ENCODE peak calls at places on chromosome 6, in six cellular contexts. I, B, K, G, H and Y are unnamed samples.

GRCh38 chr6:84882768-84883766 is 118.7 kb upstream of the TBX18 start:
- DNase-seq in I (no peak), B (no peak), K (peak), G (no peak), H (no peak), Y (no peak)

GRCh38 chr6:41066867-41067304 is 5.3 kb downstream of the OARD1 start:
- DNase-seq in I (peak), B (peak), K (peak), G (peak), H (peak), Y (peak)

GRCh38 chr6:13635948-13636658 is 21.0 kb downstream of the NOL7 start:
- DNase-seq in I (no peak), B (no peak), K (no peak), G (no peak), H (no peak), Y (no peak)

GRCh38 chr6:95589067-95589466 is 11.7 kb downstream of the MANEA start:
- DNase-seq in I (no peak), B (no peak), K (no peak), G (no peak), H (no peak), Y (no peak)

GRCh38 chr6:125658759-125659431 is 90.5 kb upstream of the HEY2 start:
- DNase-seq in I (no peak), B (no peak), K (no peak), G (no peak), H (no peak), Y (no peak)

GRCh38 chr6:2460216-2460734 is 214.9 kb upstream of the GMDS start:
- DNase-seq in I (no peak), B (no peak), K (no peak), G (no peak), H (no peak), Y (no peak)

GRCh38 chr6:107670792-107671199 is 153.3 kb downstream of the SCML4 start:
- DNase-seq in I (no peak), B (no peak), K (peak), G (no peak), H (no peak), Y (no peak)

GRCh38 chr6:21801786-21802610 is 208.4 kb downstream of the SOX4 start:
- DNase-seq in I (no peak), B (no peak), K (peak), G (no peak), H (no peak), Y (no peak)

GRCh38 chr6:9224539-9224938 is 789.2 kb upstream of the SLC35B3 start:
- DNase-seq in I (no peak), B (no peak), K (no peak), G (no peak), H (no peak), Y (no peak)

GRCh38 chr6:170165085-170165484 is 125.8 kb downstream of the DLL1 start:
- DNase-seq in I (no peak), B (no peak), K (no peak), G (no peak), H (no peak), Y (no peak)

GRCh38 chr6:167651251-167652041 is 175.3 kb upstream of the AFDN start:
- DNase-seq in I (no peak), B (no peak), K (no peak), G (no peak), H (no peak), Y (no peak)

GRCh38 chr6:139852484-139853140 is 478.2 kb upstream of the CITED2 start:
- DNase-seq in I (no peak), B (no peak), K (no peak), G (no peak), H (no peak), Y (no peak)

GRCh38 chr6:105258816-105259215 is 79.0 kb upstream of the POPDC3 start:
- DNase-seq in I (no peak), B (no peak), K (no peak), G (no peak), H (no peak), Y (no peak)

GRCh38 chr6:11035961-11036360 is 8.1 kb downstream of the ELOVL2 start:
- DNase-seq in I (no peak), B (no peak), K (no peak), G (no peak), H (no peak), Y (no peak)